ENCODE peak calls at places on chromosomes 5 and 9, in four cellular contexts. O is ovary, R is thyroid gland, X is uterus. L is an unnamed sample.
A peak's percentile ranks its signal among the peaks of the same experiment; 100 is the strongest.

GRCh38 chr9:93020785-93021670 is 37.5 kb upstream of the SUSD3 start:
- DNase-seq in R (no peak), O (peak; percentile 50), X (no peak), L (no peak)

GRCh38 chr5:137207023-137207760 is 291.9 kb downstream of the SPOCK1 start:
- DNase-seq in R (no peak), X (no peak), O (no peak), L (no peak)

GRCh38 chr9:16482764-16483163 is 387.7 kb downstream of the BNC2 start:
- DNase-seq in O (no peak), R (no peak), X (no peak), L (no peak)

GRCh38 chr5:84378420-84378819 is 6.3 kb downstream of the EDIL3 start:
- DNase-seq in O (no peak), X (no peak), R (no peak), L (no peak)

GRCh38 chr5:142508630-142509425 is 177.1 kb downstream of the FGF1 start:
- DNase-seq in X (no peak), R (no peak), O (no peak), L (no peak)

GRCh38 chr9:128713941-128714573 is 9.9 kb downstream of the ZDHHC12 start:
- DNase-seq in X (no peak), O (no peak), R (no peak), L (no peak)

GRCh38 chr9:99445920-99446319 is 223.8 kb downstream of the SEC61B start:
- DNase-seq in R (no peak), X (no peak), O (no peak), L (no peak)

GRCh38 chr5:61286446-61287132 is 45.5 kb upstream of the ZSWIM6 start:
- DNase-seq in X (no peak), O (no peak), R (no peak), L (no peak)

GRCh38 chr9:112380771-112381181 is 868 bp downstream of the HSDL2 start:
- DNase-seq in R (no peak), O (no peak), X (no peak), L (peak; percentile 71)
- TF ChIP-seq POLR2A in R (no peak), O (no peak), X (no peak), L (no peak)

GRCh38 chr5:150389759-150390256 is 22.9 kb downstream of the CD74 start:
- DNase-seq in O (no peak), X (no peak), R (no peak), L (no peak)
- TF ChIP-seq POLR2A in O (no peak), X (no peak), R (no peak), L (no peak)

DNA sequence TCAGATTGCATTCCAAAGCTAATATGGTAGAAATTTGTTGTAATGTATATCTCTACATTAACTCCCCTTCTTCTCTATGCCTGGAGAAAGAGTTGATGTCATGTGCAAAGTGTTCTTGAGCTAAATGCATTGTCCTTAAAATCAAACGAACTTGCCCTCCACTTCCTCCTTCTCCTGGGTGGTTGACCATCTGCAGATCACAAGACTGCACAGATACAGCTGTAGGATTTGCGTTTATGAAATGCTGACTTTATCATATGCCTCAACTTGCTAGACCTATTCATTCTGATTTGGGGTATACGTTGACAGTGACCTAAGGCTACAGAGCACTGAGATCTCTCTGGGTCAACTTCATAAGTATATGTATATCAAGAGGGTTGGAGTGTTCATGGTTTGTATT is 8.3 kb downstream of the TRIM32 start:
- DNase-seq in O (no peak), X (no peak), R (no peak), L (no peak)
- TF ChIP-seq POLR2A in O (no peak), X (no peak), R (no peak), L (no peak)

DNA sequence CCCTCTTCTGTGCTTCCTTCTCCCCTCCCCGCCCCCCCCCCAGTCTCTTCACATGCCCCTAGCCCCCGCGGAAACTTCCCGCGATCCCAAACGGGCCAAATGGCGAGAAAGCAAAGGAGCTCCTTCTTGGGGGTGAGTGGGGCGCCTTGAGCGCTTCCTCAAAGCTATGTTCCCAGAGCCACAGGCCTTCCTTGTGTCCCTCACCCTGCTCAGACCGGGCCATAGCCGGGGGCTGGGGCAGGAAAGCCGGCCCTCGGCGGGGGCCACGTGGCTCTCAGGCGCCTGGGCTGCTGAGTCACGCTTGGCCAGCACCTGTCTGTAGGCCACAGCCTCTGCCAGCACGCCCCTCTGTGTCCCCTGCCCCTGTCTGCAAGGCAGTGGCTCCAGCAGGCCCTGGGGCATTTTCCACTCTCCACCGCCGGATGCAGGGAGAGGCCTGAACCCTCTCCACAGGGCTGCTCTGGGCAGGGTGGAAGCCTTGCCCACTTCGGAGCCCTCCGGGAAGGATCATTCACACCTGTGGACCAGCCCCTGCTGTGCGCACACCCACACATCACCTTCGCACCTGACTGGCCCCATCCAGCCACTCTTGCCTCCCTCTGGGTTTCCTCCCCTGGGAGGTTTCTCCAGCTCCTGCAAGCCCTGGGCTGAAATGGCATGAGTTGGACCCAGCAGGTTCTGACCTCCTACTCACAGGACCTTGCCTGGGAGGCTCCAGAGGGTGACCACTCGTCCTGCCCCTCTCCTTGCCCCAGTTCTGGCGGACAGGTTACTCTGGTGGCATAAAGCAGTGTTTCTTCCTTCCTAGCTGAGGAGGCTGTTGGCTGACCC is 1.2 kb upstream of the SQSTM1 start:
- DNase-seq in R (peak; percentile 84), X (peak; percentile 77), O (peak; percentile 81), L (peak; percentile 77)
- TF ChIP-seq POLR2A in R (no peak), X (no peak), O (no peak), L (no peak)

DNA sequence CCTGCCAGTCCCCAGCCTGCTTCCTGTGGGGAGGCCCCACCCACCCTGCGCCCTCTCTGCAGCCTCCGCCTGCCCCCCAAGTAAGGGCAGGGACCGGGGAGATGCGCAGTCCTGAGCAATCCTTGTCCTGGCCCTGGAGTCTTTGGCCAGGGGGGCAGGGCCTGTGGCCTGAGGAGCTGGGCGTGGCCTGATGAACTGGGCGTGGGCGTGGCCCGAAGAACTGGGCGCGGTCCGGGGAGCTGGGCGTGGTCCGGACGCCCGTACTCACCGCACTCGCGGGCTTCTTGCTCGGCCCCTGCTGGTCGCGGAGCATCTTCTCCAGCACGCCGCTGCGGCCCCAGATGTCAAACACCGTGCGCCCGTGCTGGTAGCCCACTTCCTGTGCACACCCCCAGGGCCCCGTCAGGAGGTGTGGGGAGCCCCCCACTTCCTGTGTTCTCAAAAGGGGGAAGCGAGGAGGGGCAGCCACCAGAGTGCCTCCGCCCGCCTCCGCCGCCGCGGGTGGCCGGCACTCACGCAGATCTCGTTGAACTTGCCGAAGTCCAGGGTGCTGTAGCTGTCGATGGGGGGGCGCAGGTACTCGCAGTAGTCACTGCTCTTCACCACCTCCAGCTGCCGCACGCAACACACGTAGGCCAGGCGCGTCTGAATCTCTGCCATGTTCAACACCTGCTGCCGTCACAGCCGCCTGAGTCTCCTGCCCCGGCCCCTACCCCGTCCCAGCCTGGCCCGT is 2.7 kb upstream of the NSMF start:
- DNase-seq in X (peak; percentile 43), R (peak; percentile 42), O (peak; percentile 40), L (peak; percentile 89)
- TF ChIP-seq POLR2A in X (no peak), R (no peak), O (no peak), L (no peak)

GRCh38 chr5:80654054-80654390 is 430 bp upstream of the MSH3 start:
- DNase-seq in R (no peak), O (no peak), X (no peak), L (peak; percentile 80)

GRCh38 chr5:80655231-80655784 is 525 bp upstream of the DHFR start:
- DNase-seq in O (no peak), X (no peak), R (no peak), L (no peak)

GRCh38 chr5:80653497-80653896 is 955 bp upstream of the MSH3 start:
- DNase-seq in R (no peak), X (no peak), O (no peak), L (peak; percentile 82)

GRCh38 chr5:80656425-80656824 is 1.6 kb upstream of the DHFR start:
- DNase-seq in O (no peak), R (no peak), X (no peak), L (no peak)

GRCh38 chr5:80654391-80655230 is at the start of the genes DHFR and MSH3:
- DNase-seq in X (peak; percentile 82), O (peak; percentile 85), R (peak; percentile 87), L (peak; percentile 94)
- TF ChIP-seq POLR2A in X (no peak), O (no peak), R (no peak), L (peak; percentile 81)

DNA sequence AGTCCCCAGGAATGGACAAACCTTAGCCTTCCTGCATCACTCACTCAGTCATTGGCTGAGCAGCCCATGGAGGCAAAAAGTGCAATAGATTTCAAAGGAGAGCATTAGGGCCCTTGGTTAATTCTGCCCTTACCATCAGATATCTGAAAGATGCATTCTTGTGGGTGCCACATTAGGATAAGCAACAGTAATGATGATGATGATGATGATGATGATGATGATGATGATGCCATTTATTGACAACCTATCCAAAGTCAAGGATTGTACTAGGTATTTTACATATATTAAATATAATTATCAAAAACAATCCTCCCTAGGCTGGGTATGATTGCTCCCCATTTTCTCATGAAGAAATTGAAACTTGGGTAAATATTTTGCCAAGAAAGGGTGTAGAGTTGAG is 9.6 kb upstream of the MED10 start:
- DNase-seq in X (no peak), O (no peak), R (no peak), L (no peak)
- TF ChIP-seq POLR2A in X (no peak), O (no peak), R (no peak), L (no peak)

GRCh38 chr9:110241491-110242321 is 14.6 kb downstream of the TXN start:
- DNase-seq in O (no peak), X (no peak), R (no peak), L (peak; percentile 16)
- TF ChIP-seq POLR2A in O (no peak), X (no peak), R (no peak), L (no peak)

DNA sequence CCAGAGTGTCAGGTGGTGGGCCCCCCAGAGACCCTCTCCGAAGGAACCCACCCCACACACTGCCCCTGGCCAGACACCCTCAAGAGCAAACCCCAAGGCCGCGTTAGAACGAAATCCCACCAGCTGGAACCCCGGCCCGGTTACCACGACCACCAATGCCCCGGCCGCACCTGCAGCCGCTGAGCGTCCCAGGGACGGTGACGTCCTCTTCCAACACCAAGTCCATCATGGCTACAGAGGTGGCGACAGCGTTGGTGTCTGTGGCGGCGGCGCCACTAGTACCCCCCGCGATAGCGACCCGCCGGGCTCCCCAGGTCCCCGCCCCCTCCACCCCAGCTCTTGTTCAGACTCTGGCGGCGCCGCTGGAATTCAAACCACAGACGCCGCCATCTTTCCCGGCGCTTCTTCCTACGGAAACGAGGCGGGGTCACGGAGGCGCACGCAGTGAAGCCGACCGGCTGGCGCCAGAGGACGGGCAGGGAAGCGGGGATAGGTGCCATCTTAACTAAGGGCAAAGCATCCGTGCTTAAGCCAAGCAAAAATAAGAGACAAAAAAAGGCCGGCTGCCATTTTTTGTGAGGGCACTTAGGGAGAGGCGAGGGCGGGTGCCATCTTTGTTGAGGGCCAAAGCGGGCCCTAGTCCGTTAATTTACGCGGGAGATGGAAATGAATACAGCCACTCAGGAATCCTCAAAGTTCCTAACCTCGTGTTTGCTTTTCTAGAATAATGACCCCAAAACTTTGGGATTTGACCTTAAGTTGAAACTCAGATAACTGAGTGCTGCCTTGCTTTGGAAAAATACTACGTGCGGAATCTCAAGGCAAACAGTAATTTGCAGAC is at the start of gene CDK5RAP2:
- DNase-seq in O (peak; percentile 95), R (peak; percentile 95), X (peak; percentile 96), L (peak; percentile 97)
- TF ChIP-seq POLR2A in O (no peak), R (no peak), X (no peak), L (peak; percentile 56)

GRCh38 chr5:74766348-74766886 is 500 bp downstream of the GFM2 start:
- DNase-seq in O (no peak), X (no peak), R (no peak), L (peak; percentile 80)

GRCh38 chr5:74765929-74766328 is 988 bp downstream of the GFM2 start:
- DNase-seq in O (no peak), R (no peak), X (no peak), L (no peak)

GRCh38 chr5:74765201-74765600 is 1.7 kb downstream of the GFM2 start:
- DNase-seq in O (no peak), R (no peak), X (no peak), L (peak; percentile 46)

GRCh38 chr5:74767579-74767913 is 497 bp downstream of the NSA2 start:
- DNase-seq in R (no peak), X (no peak), O (no peak), L (peak; percentile 68)

GRCh38 chr5:74766887-74767578 is at the start of the genes GFM2 and NSA2:
- DNase-seq in R (peak; percentile 93), O (peak; percentile 91), X (peak; percentile 90), L (peak; percentile 96)
- TF ChIP-seq POLR2A in R (no peak), O (peak; percentile 45), X (no peak), L (peak; percentile 66)